ENCODE peak calls at places on chromosomes 4 and X, in seven cellular contexts. V is WTC11; D is CD4-positive, alpha-beta T cell; S is OCI-LY7; W is lung; F is choroid plexus epithelial cell; X is HepG2. A is an unnamed sample.
A peak's percentile ranks its signal among the peaks of the same experiment; 100 is the strongest.

GRCh38 chrX:19382500-19383145 is 38.9 kb downstream of the PDHA1 start:
- DNase-seq in V (peak; percentile 77), D (peak; percentile 41), S (peak; percentile 55), W (peak; percentile 59), F (peak; percentile 56), X (peak; percentile 14), A (peak; percentile 22)

GRCh38 chr4:569958-570667 is 6.0 kb downstream of the TMEM271 start:
- DNase-seq in V (no peak), D (no peak), S (no peak), W (no peak), F (no peak), X (no peak), A (no peak)

GRCh38 chr4:138835833-138836521 is 179.6 kb upstream of the NOCT start:
- DNase-seq in V (no peak), D (no peak), S (no peak), W (no peak), F (peak; percentile 55), X (peak; percentile 65), A (peak; percentile 18)

GRCh38 chr4:90816754-90817153 is 689.6 kb downstream of the CCSER1 start:
- DNase-seq in V (no peak), D (no peak), S (no peak), W (no peak), F (no peak), X (no peak), A (no peak)

GRCh38 chrX:130393451-130394074 is 8.1 kb upstream of the GPR119 start:
- DNase-seq in V (peak; percentile 50), D (no peak), S (peak; percentile 23), W (peak; percentile 36), F (peak; percentile 62), X (peak; percentile 12), A (peak; percentile 38)

GRCh38 chrX:1894656-1895055 is 279.8 kb downstream of the ASMT start:
- DNase-seq in V (no peak), D (no peak), S (no peak), W (no peak), F (no peak), X (no peak), A (no peak)

GRCh38 chr4:4780634-4781287 is 78.7 kb upstream of the MSX1 start:
- DNase-seq in V (no peak), D (no peak), S (no peak), W (no peak), F (peak; percentile 79), X (no peak), A (peak; percentile 34)

GRCh38 chr4:83029688-83030087 is 5.3 kb upstream of the COPS4 start:
- DNase-seq in V (no peak), D (no peak), S (no peak), W (no peak), F (no peak), X (no peak), A (no peak)

GRCh38 chr4:151798678-151799416 is 38.0 kb upstream of the GATB start:
- DNase-seq in V (no peak), D (no peak), S (no peak), W (no peak), F (no peak), X (no peak), A (no peak)

GRCh38 chr4:135838889-135839288 is 1637.3 kb upstream of the PABPC4L start:
- DNase-seq in V (no peak), D (no peak), S (no peak), W (no peak), F (peak; percentile 87), X (no peak), A (no peak)

GRCh38 chrX:46758956-46759644 is at the start of gene SLC9A7:
- DNase-seq in V (peak; percentile 84), D (peak; percentile 71), S (peak; percentile 85), W (peak; percentile 76), F (peak; percentile 68), X (peak; percentile 52), A (peak; percentile 55)

GRCh38 chrX:150871341-150871811 is 27.1 kb downstream of the CD99L2 start:
- DNase-seq in V (no peak), D (no peak), S (no peak), W (no peak), F (no peak), X (no peak), A (peak; percentile 9)

GRCh38 chrX:150870487-150871340 is 27.8 kb downstream of the CD99L2 start:
- DNase-seq in V (no peak), D (no peak), S (no peak), W (no peak), F (peak; percentile 28), X (no peak), A (peak; percentile 44)

GRCh38 chrX:150870059-150870458 is 28.4 kb downstream of the CD99L2 start:
- DNase-seq in V (no peak), D (no peak), S (no peak), W (no peak), F (no peak), X (no peak), A (no peak)

GRCh38 chrX:150868625-150869024 is 29.8 kb downstream of the CD99L2 start:
- DNase-seq in V (no peak), D (no peak), S (no peak), W (no peak), F (no peak), X (no peak), A (peak; percentile 40)

DNA sequence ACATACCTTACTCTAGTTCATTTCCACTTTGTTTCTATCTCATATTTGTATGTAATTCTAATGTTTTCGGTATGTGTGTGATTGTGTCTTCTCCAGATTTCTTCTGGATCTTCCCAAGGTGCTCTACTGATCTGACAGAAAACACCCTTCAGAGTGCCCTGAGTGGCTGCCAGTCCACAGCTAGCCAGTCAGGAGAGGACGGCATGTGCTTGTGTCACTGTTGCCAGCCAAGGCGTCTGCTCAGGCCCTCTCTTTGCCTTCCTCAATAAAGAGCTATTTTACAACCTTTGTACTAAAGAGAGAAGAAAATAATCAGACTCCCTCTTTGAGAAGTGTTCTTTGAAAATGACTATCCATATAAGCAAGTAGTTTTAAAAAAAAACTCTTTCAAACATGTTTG is 29.0 kb downstream of the CD99L2 start:
- DNase-seq in V (no peak), D (no peak), S (no peak), W (no peak), F (no peak), X (no peak), A (no peak)
- TF ChIP-seq CTCF in V (no peak), D (no peak), S (no peak), W (no peak), F (no peak), X (no peak), A (no peak)

DNA sequence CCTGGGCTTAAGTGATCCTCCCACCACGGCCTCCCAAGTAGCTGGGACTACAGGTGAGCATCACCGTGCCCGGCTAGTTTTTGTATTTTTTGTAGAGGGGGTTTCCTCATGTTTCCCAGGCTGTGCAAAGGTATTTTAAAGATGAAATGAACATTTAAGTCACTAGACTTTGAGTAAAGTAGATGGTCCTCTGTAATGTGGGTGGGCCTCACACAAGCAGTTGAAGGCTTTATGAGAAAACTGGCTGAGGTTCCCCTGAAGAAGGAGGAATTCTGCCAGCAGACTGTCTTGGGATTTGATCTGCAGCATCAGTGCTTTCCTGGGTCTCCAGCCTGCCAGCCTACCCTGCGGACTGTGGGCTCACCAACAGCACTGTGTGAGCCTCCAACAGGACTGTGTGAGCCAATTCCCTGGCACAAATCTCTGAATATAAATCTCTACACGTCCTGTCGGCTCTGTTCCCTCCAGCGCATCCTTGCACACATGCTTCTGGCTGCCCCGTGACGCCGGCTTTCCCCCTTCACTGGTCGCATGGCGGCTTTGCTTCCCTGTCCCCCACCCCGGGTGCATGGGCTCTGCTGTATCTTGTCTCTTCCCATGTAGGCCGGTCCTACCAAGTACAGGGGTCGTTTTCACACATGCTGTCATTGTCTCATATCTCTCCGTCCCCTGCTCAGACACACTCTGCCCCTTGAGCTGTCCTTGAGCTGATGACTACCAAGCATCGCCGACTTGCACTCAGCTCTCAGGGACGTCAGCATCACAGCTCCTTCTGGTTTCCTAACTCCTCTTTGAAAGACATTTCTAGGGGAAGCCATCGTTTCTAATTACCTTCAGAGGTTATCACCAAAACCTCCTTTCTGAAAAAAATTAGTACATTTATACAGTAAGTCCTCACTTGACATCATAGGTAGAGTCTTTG is 46.4 kb downstream of the RWDD4 start:
- DNase-seq in V (no peak), D (no peak), S (no peak), W (no peak), F (no peak), X (no peak), A (no peak)
- TF ChIP-seq CTCF in V (no peak), D (no peak), S (no peak), W (no peak), F (no peak), X (no peak), A (no peak)

DNA sequence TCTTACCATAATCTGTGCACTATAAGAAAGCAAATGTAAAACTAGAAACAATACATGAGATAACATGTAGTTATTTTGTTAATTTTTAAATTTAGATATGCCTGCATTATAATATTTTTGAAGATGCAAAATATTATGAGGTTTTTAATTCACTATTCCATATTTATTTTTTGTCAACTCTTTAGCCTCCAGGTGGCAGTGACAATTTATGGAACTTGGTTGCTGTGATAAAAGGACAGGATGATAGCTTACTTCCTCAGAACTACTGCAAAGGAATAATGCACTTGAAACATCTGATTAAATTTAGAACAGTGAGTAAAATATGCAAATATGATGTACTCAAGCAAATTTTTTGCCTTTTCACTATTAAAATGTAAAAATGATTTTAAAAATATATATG is 45.1 kb downstream of the SPATA4 start:
- DNase-seq in V (no peak), D (no peak), S (peak; percentile 24), W (no peak), F (peak; percentile 56), X (peak; percentile 5), A (peak; percentile 51)
- TF ChIP-seq CTCF in V (no peak), D (no peak), S (peak; percentile 69), W (no peak), F (peak; percentile 38), X (no peak), A (peak; percentile 36)

GRCh38 chr4:169484485-169484884 is 127.9 kb downstream of the NEK1 start:
- DNase-seq in V (no peak), D (no peak), S (no peak), W (no peak), F (peak; percentile 27), X (no peak), A (peak; percentile 25)

GRCh38 chr4:169485084-169485483 is 127.3 kb downstream of the NEK1 start:
- DNase-seq in V (no peak), D (no peak), S (no peak), W (no peak), F (no peak), X (no peak), A (peak; percentile 38)

GRCh38 chr4:169491211-169491610 is 121.2 kb downstream of the NEK1 start:
- DNase-seq in V (no peak), D (no peak), S (no peak), W (no peak), F (no peak), X (no peak), A (no peak)

DNA sequence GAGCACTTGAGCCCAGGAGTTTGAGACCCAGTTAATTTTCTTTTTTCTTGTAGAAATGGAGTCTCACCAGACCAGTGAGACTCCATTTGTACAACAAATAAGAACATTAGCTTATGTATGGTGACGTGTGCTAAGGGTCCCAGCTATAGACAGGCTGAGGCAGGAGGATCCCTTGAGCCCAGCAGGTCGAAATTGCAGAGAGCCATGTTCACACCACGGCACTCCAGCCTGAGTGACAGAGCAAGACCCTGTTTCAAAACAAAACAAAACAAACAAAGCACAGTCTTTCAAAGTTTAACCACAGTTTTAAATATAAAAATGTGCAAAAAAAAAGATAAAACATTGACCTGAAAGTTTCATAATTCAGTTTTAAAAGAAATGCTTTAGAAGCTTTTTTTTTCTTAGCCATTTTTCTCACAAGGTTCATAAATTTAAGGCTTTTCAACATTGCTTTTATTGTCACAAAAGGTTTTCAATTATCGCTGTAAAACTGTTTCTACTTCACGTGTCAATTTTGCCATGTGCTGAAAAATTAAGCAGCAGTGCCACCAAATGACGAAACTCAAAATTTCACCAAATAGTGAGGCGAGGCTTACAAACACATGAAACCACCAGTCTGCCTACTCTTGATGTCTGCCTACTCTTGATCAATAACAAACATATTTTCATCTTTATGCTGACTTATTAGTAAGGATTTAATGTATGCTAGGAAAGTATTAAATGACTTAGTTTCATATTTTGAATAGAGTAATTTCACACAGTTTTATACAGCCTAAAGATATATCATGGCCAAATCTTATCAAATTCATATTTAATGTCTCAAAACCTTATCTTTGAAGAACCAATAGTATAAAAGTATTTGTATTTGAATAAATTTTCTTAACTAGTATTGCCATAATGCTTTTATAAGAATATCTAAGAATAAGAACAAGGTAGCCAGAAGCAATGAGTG is 126.3 kb downstream of the NEK1 start:
- DNase-seq in V (no peak), D (peak; percentile 5), S (peak; percentile 33), W (no peak), F (peak; percentile 79), X (peak; percentile 36), A (peak; percentile 71)
- TF ChIP-seq CTCF in V (no peak), D (peak; percentile 62), S (peak; percentile 80), W (peak; percentile 57), F (peak; percentile 58), X (peak; percentile 83), A (peak; percentile 52)